ENCODE peak calls at places on chromosomes 16 and 17, in seven cellular contexts. X is ovary; R is hepatocyte; M is CD4-positive, alpha-beta T cell; A is brain microvascular endothelial cell; V is CD8-positive, alpha-beta T cell; I is RWPE1. W is an unnamed sample.
A peak's percentile ranks its signal among the peaks of the same experiment; 100 is the strongest.

GRCh38 chr17:51165680-51166197 is 472 bp upstream of the NME2 start:
- DNase-seq in X (no peak), R (peak; percentile 51), M (peak; percentile 7), A (no peak), V (no peak), I (peak; percentile 38), W (no peak)

GRCh38 chr16:59148312-59148711 is 414.2 kb upstream of the GOT2 start:
- DNase-seq in X (no peak), R (no peak), M (no peak), A (peak; percentile 2), V (no peak), I (no peak), W (no peak)

GRCh38 chr16:72189865-72190371 is 18.0 kb upstream of the PMFBP1 start:
- DNase-seq in X (no peak), R (peak; percentile 27), M (no peak), A (peak; percentile 89), V (no peak), I (peak; percentile 26), W (no peak)

GRCh38 chr17:8122923-8123694 is 797 bp downstream of the HES7 start:
- DNase-seq in X (peak; percentile 56), R (peak; percentile 30), M (no peak), A (no peak), V (no peak), I (no peak), W (no peak)

GRCh38 chr16:84986102-84986501 is 25.2 kb downstream of the ZDHHC7 start:
- DNase-seq in X (no peak), R (no peak), M (no peak), A (no peak), V (no peak), I (no peak), W (no peak)

GRCh38 chr16:85986931-85987749 is 88.2 kb downstream of the IRF8 start:
- DNase-seq in X (no peak), R (no peak), M (peak; percentile 18), A (no peak), V (peak; percentile 9), I (no peak), W (no peak)

GRCh38 chr17:60260540-60260939 is 110.8 kb downstream of the CA4 start:
- DNase-seq in X (no peak), R (no peak), M (no peak), A (no peak), V (no peak), I (no peak), W (no peak)

GRCh38 chr16:75273054-75273925 is 21.9 kb upstream of the BCAR1 start:
- DNase-seq in X (no peak), R (peak; percentile 40), M (no peak), A (no peak), V (no peak), I (no peak), W (no peak)

GRCh38 chr17:67276075-67276474 is 31.1 kb upstream of the HELZ start:
- DNase-seq in X (no peak), R (no peak), M (no peak), A (no peak), V (no peak), I (no peak), W (no peak)

GRCh38 chr16:85072947-85073346 is 39.3 kb downstream of the CIBAR2 start:
- DNase-seq in X (no peak), R (no peak), M (no peak), A (no peak), V (no peak), I (no peak), W (no peak)

GRCh38 chr16:75012380-75013081 is 13.7 kb downstream of the ZNRF1 start:
- DNase-seq in X (no peak), R (no peak), M (no peak), A (no peak), V (no peak), I (no peak), W (no peak)

GRCh38 chr17:69402052-69402451 is 12.4 kb upstream of the MAP2K6 start:
- DNase-seq in X (no peak), R (no peak), M (no peak), A (peak; percentile 25), V (no peak), I (no peak), W (no peak)

GRCh38 chr16:16150117-16150877 is 73.0 kb downstream of the ABCC6 start:
- DNase-seq in X (peak; percentile 98), R (peak; percentile 35), M (no peak), A (peak; percentile 16), V (no peak), I (no peak), W (no peak)

DNA sequence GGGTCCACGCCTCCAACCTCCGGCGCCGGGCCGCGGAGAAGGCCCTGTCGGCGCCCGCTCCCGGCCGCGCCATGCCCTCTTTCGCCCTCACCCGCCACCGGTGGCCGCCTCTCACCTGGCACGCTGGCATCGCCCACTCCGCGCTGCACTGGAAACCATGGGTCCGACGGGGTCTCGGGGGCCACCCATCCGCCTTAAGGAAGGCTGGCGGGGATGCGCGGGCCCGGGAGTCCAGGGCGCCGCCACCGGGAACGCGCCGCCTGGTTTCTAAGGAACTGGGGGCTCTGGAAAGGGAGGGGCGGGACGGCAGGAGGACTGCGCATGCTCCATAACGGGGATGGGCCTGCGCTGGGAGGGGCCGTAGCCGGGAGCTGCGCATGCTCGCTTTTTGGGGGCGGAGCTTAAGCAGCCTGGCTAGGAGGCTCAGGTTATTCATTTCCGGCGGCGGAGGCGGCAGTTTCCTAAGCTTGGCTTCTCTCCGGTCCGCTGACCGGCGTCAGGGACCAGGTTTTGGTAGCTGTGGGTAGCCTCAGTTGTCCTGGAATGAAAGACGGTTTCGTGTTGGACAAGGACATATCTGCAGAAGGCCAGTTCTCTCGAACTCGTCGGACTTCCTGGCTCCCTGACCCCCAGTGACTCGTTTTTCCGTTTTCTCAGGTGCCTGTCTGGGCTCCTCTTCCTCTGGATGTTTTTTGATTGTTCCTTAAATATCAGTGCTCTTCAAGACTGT is at the start of gene GFOD2:
- DNase-seq in X (peak; percentile 98), R (peak; percentile 97), M (peak; percentile 99), A (peak; percentile 91), V (peak; percentile 95), I (peak; percentile 100), W (peak; percentile 98)
- TF ChIP-seq CTCF in X (no peak), R (no peak), M (no peak), A (no peak), V (no peak), I (no peak), W (no peak)

GRCh38 chr16:67397812-67398545 is 4.7 kb upstream of the TPPP3 start:
- DNase-seq in X (no peak), R (no peak), M (no peak), A (no peak), V (no peak), I (no peak), W (no peak)

GRCh38 chr16:67395458-67396158 is 2.3 kb upstream of the TPPP3 start:
- DNase-seq in X (peak; percentile 49), R (no peak), M (no peak), A (no peak), V (no peak), I (no peak), W (no peak)

GRCh38 chr16:67396159-67396774 is 3.0 kb upstream of the TPPP3 start:
- DNase-seq in X (peak; percentile 59), R (peak; percentile 94), M (no peak), A (peak; percentile 90), V (no peak), I (peak; percentile 87), W (no peak)

GRCh38 chr16:67397451-67397801 is 4.1 kb upstream of the TPPP3 start:
- DNase-seq in X (peak; percentile 50), R (no peak), M (no peak), A (no peak), V (no peak), I (no peak), W (no peak)

GRCh38 chr16:67396775-67397450 is 3.6 kb upstream of the TPPP3 start:
- DNase-seq in X (no peak), R (no peak), M (no peak), A (no peak), V (no peak), I (no peak), W (no peak)
- H3K27ac ChIP-seq in X (peak overlapping the region; percentile 14), R (peak overlapping the region; percentile 53), M (no peak overlapping the region), A (no peak overlapping the region), V (no peak overlapping the region), I (peak overlapping the region; percentile 72), W (peak overlapping the region; percentile 85)

DNA sequence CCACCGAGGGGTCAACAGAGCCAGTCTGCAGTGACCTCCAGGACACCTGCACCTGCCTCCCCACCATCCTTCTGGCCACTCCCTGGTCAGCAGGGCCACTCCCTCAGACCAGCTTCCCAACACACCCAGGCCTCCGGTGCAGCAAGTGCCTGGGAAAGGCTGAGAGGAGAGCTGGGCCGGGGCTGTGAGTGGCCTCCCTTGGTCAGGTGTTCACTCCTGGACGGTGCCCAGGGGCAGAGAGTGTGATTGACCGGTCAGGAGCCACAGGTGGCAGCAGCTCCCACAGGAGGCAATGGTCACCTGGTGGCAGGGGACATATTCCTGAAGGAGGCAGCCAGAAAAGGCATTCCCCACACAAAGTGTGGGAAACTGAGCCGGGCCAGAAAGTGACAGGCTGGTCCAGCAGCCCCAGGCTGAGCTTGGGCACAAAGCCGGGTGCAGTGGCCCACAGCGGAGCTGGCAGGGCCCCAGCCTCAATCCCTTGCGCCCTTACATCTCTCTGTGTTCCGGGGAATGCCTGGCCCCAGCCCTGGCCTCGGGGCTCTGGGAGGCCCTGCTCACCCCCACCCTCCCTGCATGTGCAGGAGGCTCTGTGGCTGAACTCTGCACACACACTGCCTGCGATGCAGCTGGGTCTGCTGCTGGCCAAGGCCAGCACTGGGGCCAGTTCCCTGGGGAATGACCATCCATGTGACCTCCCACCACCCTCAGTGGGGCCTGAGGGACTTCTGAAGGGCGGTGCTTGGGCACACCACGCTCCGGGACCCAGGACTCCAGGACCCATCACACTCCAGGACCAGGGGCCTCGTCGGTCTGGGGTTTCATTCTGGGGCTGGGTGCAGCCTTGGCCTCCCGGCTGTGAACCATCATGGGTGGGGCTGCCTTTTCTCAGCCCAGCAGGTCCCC is 1.2 kb upstream of the C17orf99 start:
- DNase-seq in X (peak; percentile 87), R (no peak), M (no peak), A (no peak), V (no peak), I (no peak), W (peak; percentile 67)
- TF ChIP-seq CTCF in X (no peak), R (no peak), M (no peak), A (no peak), V (no peak), I (no peak), W (no peak)

GRCh38 chr16:89119161-89119621 is 25.5 kb downstream of the ACSF3 start:
- DNase-seq in X (no peak), R (no peak), M (no peak), A (no peak), V (no peak), I (no peak), W (no peak)

GRCh38 chr16:89118361-89119061 is 24.9 kb downstream of the ACSF3 start:
- DNase-seq in X (peak; percentile 89), R (no peak), M (no peak), A (no peak), V (no peak), I (no peak), W (no peak)

GRCh38 chr16:89117239-89117974 is 23.8 kb downstream of the ACSF3 start:
- DNase-seq in X (peak; percentile 34), R (no peak), M (no peak), A (no peak), V (no peak), I (no peak), W (no peak)

GRCh38 chr16:89116341-89117238 is 22.9 kb downstream of the ACSF3 start:
- DNase-seq in X (no peak), R (no peak), M (no peak), A (no peak), V (no peak), I (no peak), W (no peak)

DNA sequence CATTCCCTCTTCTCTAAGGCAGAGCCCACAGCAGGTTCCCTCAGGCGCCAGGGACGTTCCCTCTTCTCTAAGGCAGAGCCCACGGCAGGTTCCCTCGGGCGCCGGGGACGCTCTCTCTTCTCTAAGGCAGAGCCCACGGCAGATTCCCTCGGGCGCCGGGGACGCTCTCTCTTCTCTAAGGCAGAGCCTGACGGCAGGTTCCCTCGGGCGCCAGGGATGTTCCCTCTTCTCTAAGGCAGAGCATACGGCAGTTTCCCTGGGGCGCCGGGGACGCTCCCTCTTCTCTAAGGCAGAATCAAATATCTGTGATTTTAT is 24.3 kb downstream of the ACSF3 start:
- DNase-seq in X (no peak), R (no peak), M (no peak), A (no peak), V (no peak), I (no peak), W (no peak)
- H3K27ac ChIP-seq in X (no peak overlapping the region), R (no peak overlapping the region), M (no peak overlapping the region), A (no peak overlapping the region), V (no peak overlapping the region), I (no peak overlapping the region), W (no peak overlapping the region)